ENCODE peak calls at places on chromosomes 2 and 18, in six cellular contexts. One of them, this sample, is unnamed.
A peak's percentile ranks its signal among the peaks of the same experiment; 100 is the strongest.

GRCh38 chr2:46157966-46158310 is 139.3 kb upstream of the EPAS1 start:
- DNase-seq in cardiac fibroblast: no peak
- DNase-seq in left cardiac atrium: no peak
- DNase-seq in HuH-7.5: no peak
- DNase-seq in CD8-positive, alpha-beta memory T cell: no peak
- DNase-seq in iris pigment epithelial cell: peak; percentile 42
- DNase-seq in this sample: no peak

GRCh38 chr2:56198936-56199335 is 15.1 kb downstream of the CCDC85A start:
- DNase-seq in cardiac fibroblast: no peak
- DNase-seq in left cardiac atrium: no peak
- DNase-seq in HuH-7.5: no peak
- DNase-seq in CD8-positive, alpha-beta memory T cell: no peak
- DNase-seq in iris pigment epithelial cell: no peak
- DNase-seq in this sample: no peak

GRCh38 chr2:37623971-37624897 is 47.2 kb downstream of the CDC42EP3 start:
- DNase-seq in cardiac fibroblast: peak; percentile 61
- DNase-seq in left cardiac atrium: no peak
- DNase-seq in HuH-7.5: no peak
- DNase-seq in CD8-positive, alpha-beta memory T cell: no peak
- DNase-seq in iris pigment epithelial cell: peak; percentile 67
- DNase-seq in this sample: no peak

GRCh38 chr18:8800445-8800844 is 95.1 kb downstream of the MTCL1 start:
- DNase-seq in cardiac fibroblast: peak; percentile 97
- DNase-seq in left cardiac atrium: no peak
- DNase-seq in HuH-7.5: no peak
- DNase-seq in CD8-positive, alpha-beta memory T cell: no peak
- DNase-seq in iris pigment epithelial cell: peak; percentile 97
- DNase-seq in this sample: peak; percentile 94

GRCh38 chr2:14816069-14816738 is 183.7 kb downstream of the LRATD1 start:
- DNase-seq in cardiac fibroblast: no peak
- DNase-seq in left cardiac atrium: no peak
- DNase-seq in HuH-7.5: no peak
- DNase-seq in CD8-positive, alpha-beta memory T cell: no peak
- DNase-seq in iris pigment epithelial cell: no peak
- DNase-seq in this sample: no peak

GRCh38 chr2:241739651-241740050 is 5.2 kb downstream of the D2HGDH start:
- DNase-seq in cardiac fibroblast: peak; percentile 62
- DNase-seq in left cardiac atrium: no peak
- DNase-seq in HuH-7.5: no peak
- DNase-seq in CD8-positive, alpha-beta memory T cell: no peak
- DNase-seq in iris pigment epithelial cell: peak; percentile 65
- DNase-seq in this sample: peak; percentile 14

GRCh38 chr2:19568809-19569208 is 210.4 kb upstream of the OSR1 start:
- DNase-seq in cardiac fibroblast: no peak
- DNase-seq in left cardiac atrium: no peak
- DNase-seq in HuH-7.5: no peak
- DNase-seq in CD8-positive, alpha-beta memory T cell: no peak
- DNase-seq in iris pigment epithelial cell: no peak
- DNase-seq in this sample: no peak

GRCh38 chr2:69054431-69054830 is 41.5 kb downstream of the ANTXR1 start:
- DNase-seq in cardiac fibroblast: no peak
- DNase-seq in left cardiac atrium: no peak
- DNase-seq in HuH-7.5: no peak
- DNase-seq in CD8-positive, alpha-beta memory T cell: no peak
- DNase-seq in iris pigment epithelial cell: peak; percentile 42
- DNase-seq in this sample: no peak

GRCh38 chr2:66346241-66346664 is 88.7 kb upstream of the MEIS1 start:
- DNase-seq in cardiac fibroblast: no peak
- DNase-seq in left cardiac atrium: no peak
- DNase-seq in HuH-7.5: no peak
- DNase-seq in CD8-positive, alpha-beta memory T cell: no peak
- DNase-seq in iris pigment epithelial cell: no peak
- DNase-seq in this sample: no peak

GRCh38 chr2:171814174-171814573 is 79.9 kb downstream of the SLC25A12 start:
- DNase-seq in cardiac fibroblast: no peak
- DNase-seq in left cardiac atrium: no peak
- DNase-seq in HuH-7.5: no peak
- DNase-seq in CD8-positive, alpha-beta memory T cell: no peak
- DNase-seq in iris pigment epithelial cell: no peak
- DNase-seq in this sample: no peak

GRCh38 chr2:45276914-45277313 is 267.7 kb upstream of the SIX2 start:
- DNase-seq in cardiac fibroblast: peak; percentile 64
- DNase-seq in left cardiac atrium: no peak
- DNase-seq in HuH-7.5: no peak
- DNase-seq in CD8-positive, alpha-beta memory T cell: no peak
- DNase-seq in iris pigment epithelial cell: peak; percentile 26
- DNase-seq in this sample: no peak

GRCh38 chr18:36451454-36452251 is 154.1 kb downstream of the FHOD3 start:
- DNase-seq in cardiac fibroblast: peak; percentile 15
- DNase-seq in left cardiac atrium: no peak
- DNase-seq in HuH-7.5: no peak
- DNase-seq in CD8-positive, alpha-beta memory T cell: no peak
- DNase-seq in iris pigment epithelial cell: no peak
- DNase-seq in this sample: no peak

GRCh38 chr2:4674007-4674406 is 970.6 kb downstream of the DCDC2C start:
- DNase-seq in cardiac fibroblast: no peak
- DNase-seq in left cardiac atrium: no peak
- DNase-seq in HuH-7.5: no peak
- DNase-seq in CD8-positive, alpha-beta memory T cell: no peak
- DNase-seq in iris pigment epithelial cell: no peak
- DNase-seq in this sample: no peak

GRCh38 chr2:51222106-51222505 is 190.2 kb upstream of the NRXN1 start:
- DNase-seq in cardiac fibroblast: no peak
- DNase-seq in left cardiac atrium: no peak
- DNase-seq in HuH-7.5: no peak
- DNase-seq in CD8-positive, alpha-beta memory T cell: no peak
- DNase-seq in iris pigment epithelial cell: no peak
- DNase-seq in this sample: no peak

GRCh38 chr18:23042133-23042532 is 93.2 kb upstream of the CABLES1 start:
- DNase-seq in cardiac fibroblast: no peak
- DNase-seq in left cardiac atrium: no peak
- DNase-seq in HuH-7.5: no peak
- DNase-seq in CD8-positive, alpha-beta memory T cell: no peak
- DNase-seq in iris pigment epithelial cell: no peak
- DNase-seq in this sample: no peak

GRCh38 chr2:133194068-133194655 is 374.1 kb downstream of the NCKAP5 start:
- DNase-seq in cardiac fibroblast: peak; percentile 34
- DNase-seq in left cardiac atrium: no peak
- DNase-seq in HuH-7.5: no peak
- DNase-seq in CD8-positive, alpha-beta memory T cell: no peak
- DNase-seq in iris pigment epithelial cell: peak; percentile 40
- DNase-seq in this sample: peak; percentile 15

GRCh38 chr18:43665239-43665788 is 388.0 kb upstream of the SYT4 start:
- DNase-seq in cardiac fibroblast: peak; percentile 95
- DNase-seq in left cardiac atrium: no peak
- DNase-seq in HuH-7.5: no peak
- DNase-seq in CD8-positive, alpha-beta memory T cell: no peak
- DNase-seq in iris pigment epithelial cell: peak; percentile 97
- DNase-seq in this sample: peak; percentile 94

GRCh38 chr2:218291934-218292699 is at the start of gene TMBIM1:
- DNase-seq in cardiac fibroblast: peak; percentile 72
- DNase-seq in left cardiac atrium: peak; percentile 87
- DNase-seq in HuH-7.5: peak; percentile 84
- DNase-seq in CD8-positive, alpha-beta memory T cell: peak; percentile 76
- DNase-seq in iris pigment epithelial cell: peak; percentile 75
- DNase-seq in this sample: peak; percentile 97

GRCh38 chr2:11697103-11697871 is 27.3 kb upstream of the NTSR2 start:
- DNase-seq in cardiac fibroblast: peak; percentile 77
- DNase-seq in left cardiac atrium: peak; percentile 41
- DNase-seq in HuH-7.5: no peak
- DNase-seq in CD8-positive, alpha-beta memory T cell: no peak
- DNase-seq in iris pigment epithelial cell: peak; percentile 62
- DNase-seq in this sample: peak; percentile 51

GRCh38 chr2:1509271-1509995 is 96.2 kb downstream of the TPO start:
- DNase-seq in cardiac fibroblast: no peak
- DNase-seq in left cardiac atrium: peak; percentile 41
- DNase-seq in HuH-7.5: no peak
- DNase-seq in CD8-positive, alpha-beta memory T cell: no peak
- DNase-seq in iris pigment epithelial cell: no peak
- DNase-seq in this sample: no peak

GRCh38 chr2:19809206-19809605 is 92.6 kb downstream of the TTC32 start:
- DNase-seq in cardiac fibroblast: no peak
- DNase-seq in left cardiac atrium: no peak
- DNase-seq in HuH-7.5: no peak
- DNase-seq in CD8-positive, alpha-beta memory T cell: no peak
- DNase-seq in iris pigment epithelial cell: no peak
- DNase-seq in this sample: no peak

GRCh38 chr2:161139098-161139987 is 20.9 kb upstream of the TANK start:
- DNase-seq in cardiac fibroblast: peak; percentile 69
- DNase-seq in left cardiac atrium: no peak
- DNase-seq in HuH-7.5: no peak
- DNase-seq in CD8-positive, alpha-beta memory T cell: no peak
- DNase-seq in iris pigment epithelial cell: peak; percentile 85
- DNase-seq in this sample: peak; percentile 80

GRCh38 chr2:150100311-150100710 is 387.2 kb downstream of the RND3 start:
- DNase-seq in cardiac fibroblast: no peak
- DNase-seq in left cardiac atrium: no peak
- DNase-seq in HuH-7.5: no peak
- DNase-seq in CD8-positive, alpha-beta memory T cell: no peak
- DNase-seq in iris pigment epithelial cell: no peak
- DNase-seq in this sample: no peak

GRCh38 chr2:178114462-178114861 is 2.2 kb downstream of the RBM45 start:
- DNase-seq in cardiac fibroblast: no peak
- DNase-seq in left cardiac atrium: no peak
- DNase-seq in HuH-7.5: no peak
- DNase-seq in CD8-positive, alpha-beta memory T cell: no peak
- DNase-seq in iris pigment epithelial cell: no peak
- DNase-seq in this sample: no peak

GRCh38 chr2:68190991-68191731 is 33.5 kb downstream of the PNO1 start:
- DNase-seq in cardiac fibroblast: peak; percentile 91
- DNase-seq in left cardiac atrium: no peak
- DNase-seq in HuH-7.5: no peak
- DNase-seq in CD8-positive, alpha-beta memory T cell: no peak
- DNase-seq in iris pigment epithelial cell: peak; percentile 90
- DNase-seq in this sample: peak; percentile 71

GRCh38 chr2:99662761-99663341 is 173.0 kb upstream of the REV1 start:
- DNase-seq in cardiac fibroblast: peak; percentile 56
- DNase-seq in left cardiac atrium: peak; percentile 39
- DNase-seq in HuH-7.5: no peak
- DNase-seq in CD8-positive, alpha-beta memory T cell: no peak
- DNase-seq in iris pigment epithelial cell: peak; percentile 65
- DNase-seq in this sample: peak; percentile 96